ENCODE peak calls at places on chromosome 18, in eight cellular contexts. Y is NCI-H446 treated with DMSO at 0.1 percent for 48 hours; Z is psoas muscle; I is fibroblast of the aortic adventitia; H is stimulated activated CD4-positive, alpha-beta T cell treated with anti-CD3 and anti-CD28 coated beads, TNF-alpha, amount 100 ng/mL, for 1 hour; R is activated CD4-positive, alpha-beta T cell treated with anti-CD3 and anti-CD28 coated beads for 36 hours; U is amniotic epithelial cell; P is HFF-Myc. T is an unnamed sample.

GRCh38 chr18:6884944-6885343 is 155.4 kb downstream of the ARHGAP28 start:
- DNase-seq in U (no peak), R (no peak), H (no peak), Y (no peak), P (no peak), Z (no peak), I (peak; percentile 50), T (no peak)

GRCh38 chr18:73093687-73094250 is 226.0 kb upstream of the NETO1 start:
- DNase-seq in U (no peak), H (no peak), P (no peak), I (no peak), Z (no peak), R (no peak), Y (no peak), T (no peak)

GRCh38 chr18:58221060-58221725 is 177.2 kb downstream of the NEDD4L start:
- DNase-seq in H (no peak), I (no peak), Y (no peak), U (peak; percentile 95), P (no peak), R (no peak), Z (no peak), T (peak; percentile 48)

GRCh38 chr18:58819051-58819450 is 45.6 kb upstream of the ZNF532 start:
- DNase-seq in H (no peak), I (no peak), U (no peak), Z (no peak), P (no peak), Y (no peak), R (peak; percentile 17), T (no peak)

GRCh38 chr18:58580078-58580477 is 48.8 kb downstream of the ALPK2 start:
- DNase-seq in P (no peak), Y (no peak), R (no peak), U (peak; percentile 57), H (no peak), I (no peak), Z (no peak), T (no peak)

GRCh38 chr18:74517236-74517630 is 17.1 kb upstream of the CNDP1 start:
- DNase-seq in R (no peak), Z (no peak), Y (no peak), H (no peak), I (no peak), U (no peak), P (no peak), T (no peak)

GRCh38 chr18:63189817-63190216 is 129.8 kb downstream of the BCL2 start:
- DNase-seq in P (no peak), Z (no peak), I (no peak), U (peak; percentile 23), R (no peak), Y (no peak), H (no peak), T (no peak)

GRCh38 chr18:10194592-10194991 is 259.8 kb upstream of the APCDD1 start:
- DNase-seq in P (no peak), U (no peak), I (no peak), Z (no peak), Y (no peak), R (no peak), H (no peak), T (no peak)

GRCh38 chr18:78722959-78723706 is 256.5 kb upstream of the SALL3 start:
- DNase-seq in H (no peak), I (no peak), P (no peak), Y (no peak), Z (no peak), R (no peak), U (no peak), T (no peak)

GRCh38 chr18:74625157-74625556 is 27.5 kb downstream of the ZNF407 start:
- DNase-seq in Y (no peak), Z (no peak), U (peak; percentile 24), I (no peak), H (no peak), P (no peak), R (no peak), T (no peak)

GRCh38 chr18:35026407-35027061 is 14.7 kb upstream of the MAPRE2 start:
- DNase-seq in Y (no peak), R (peak; percentile 22), U (no peak), H (no peak), P (no peak), Z (no peak), I (no peak), T (no peak)

GRCh38 chr18:73646196-73646595 is 501.4 kb downstream of the FBXO15 start:
- DNase-seq in Y (no peak), U (no peak), H (no peak), I (peak; percentile 24), R (no peak), P (peak; percentile 22), Z (no peak), T (peak; percentile 40)

GRCh38 chr18:22505136-22505535 is 87.4 kb upstream of the CTAGE1 start:
- DNase-seq in I (peak; percentile 24), Z (no peak), U (peak; percentile 71), Y (no peak), P (no peak), R (no peak), H (no peak), T (peak; percentile 62)

GRCh38 chr18:58042826-58043362 is 1.1 kb upstream of the NEDD4L start:
- DNase-seq in U (no peak), I (peak; percentile 5), H (no peak), Y (no peak), P (no peak), Z (no peak), R (no peak), T (no peak)

GRCh38 chr18:52685316-52685715 is 345.3 kb downstream of the DCC start:
- DNase-seq in R (no peak), Z (no peak), P (no peak), Y (no peak), H (no peak), I (no peak), U (no peak), T (no peak)

T was measured in fibroblast of pulmonary artery.